ENCODE peak calls at places on chromosome 1, in seven cellular contexts. Z is CD8-positive, alpha-beta T cell; P is body of pancreas; T is transverse colon; E is heart right ventricle; R is thoracic aorta; X is GM23338. F is an unnamed sample. For H3K4me1 and H3K27me3, the result is how much of the 10 kb centered on the place peaks cover.

GRCh38 chr1:110749960-110750359 is 75.2 kb upstream of the KCNA3 start:
- DNase-seq in Z (no peak), P (no peak), T (no peak), E (no peak), R (no peak), X (no peak), F (no peak)

GRCh38 chr1:23555949-23556640 is 3.2 kb downstream of the ID3 start:
- DNase-seq in Z (peak), P (peak), T (peak), E (no peak), R (no peak), X (peak), F (no peak)

GRCh38 chr1:21174230-21174629 is 2.5 kb downstream of the EIF4G3 start:
- DNase-seq in Z (no peak), P (no peak), T (no peak), E (no peak), R (no peak), X (no peak), F (no peak)

GRCh38 chr1:78340006-78340405 is 150.8 kb upstream of the PTGFR start:
- DNase-seq in Z (no peak), P (no peak), T (no peak), E (no peak), R (no peak), X (no peak), F (no peak)

GRCh38 chr1:1264868-1265272 is 8.8 kb downstream of the UBE2J2 start:
- DNase-seq in Z (no peak), P (no peak), T (no peak), E (no peak), R (no peak), X (peak), F (no peak)

GRCh38 chr1:88001460-88001859 is 672.8 kb downstream of the LMO4 start:
- DNase-seq in Z (no peak), P (no peak), T (no peak), E (no peak), R (no peak), X (no peak), F (no peak)

GRCh38 chr1:190000365-190000872 is 477.2 kb downstream of the BRINP3 start:
- DNase-seq in Z (no peak), P (no peak), T (no peak), E (no peak), R (no peak), X (no peak), F (no peak)

GRCh38 chr1:57843760-57844159 is 419.9 kb upstream of the DAB1 start:
- DNase-seq in Z (no peak), P (no peak), T (no peak), E (no peak), R (no peak), X (no peak), F (no peak)

GRCh38 chr1:15249032-15249601 is 2.1 kb downstream of the FHAD1 start:
- DNase-seq in Z (peak), P (no peak), T (no peak), E (no peak), R (no peak), X (no peak), F (no peak)

DNA sequence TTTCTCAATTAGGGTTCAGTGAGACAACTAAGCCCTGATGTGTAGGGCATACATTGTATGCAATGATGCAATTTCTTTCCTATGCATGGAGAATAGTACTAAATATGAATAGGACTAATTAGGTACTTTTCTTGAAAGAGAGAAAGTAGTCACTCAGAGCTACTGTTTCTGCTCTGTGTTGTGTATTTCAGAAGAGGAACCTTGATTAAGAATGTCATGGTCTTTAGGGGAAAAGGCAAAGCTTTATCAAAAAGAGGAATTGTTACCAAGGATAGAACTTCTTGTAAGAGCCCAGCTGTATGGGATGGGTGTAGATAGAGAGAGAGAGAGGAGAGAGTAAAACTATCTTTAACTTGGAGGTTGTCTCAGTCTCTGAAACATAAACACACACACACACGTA is 49.1 kb downstream of the HLX start:
- DNase-seq in Z (no peak), P (no peak), T (no peak), E (no peak), R (no peak), X (no peak), F (no peak)
- H3K4me1 ChIP-seq in Z (under half), P (under half), T (under half), E (under half), R (under half), X (under half), F (under half)

DNA sequence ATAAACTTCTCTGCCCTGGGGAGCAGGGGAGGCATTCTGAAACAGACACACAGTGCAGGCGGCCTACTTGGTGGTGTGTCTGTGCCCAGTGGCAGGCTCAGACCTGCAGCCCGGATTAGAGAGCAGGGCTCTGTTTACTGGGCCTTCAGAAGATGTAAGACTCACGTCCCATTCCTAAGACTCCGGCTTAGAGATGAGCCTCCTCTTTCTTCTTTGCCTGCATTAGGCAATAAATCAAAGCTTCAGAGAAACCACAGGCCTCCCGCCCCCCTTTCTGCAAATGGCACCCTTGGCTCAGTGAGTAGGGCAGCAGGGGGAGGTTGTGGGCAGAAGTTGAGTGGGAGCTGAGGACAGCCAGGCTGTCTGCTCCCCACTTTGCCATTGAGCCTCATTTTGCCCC is 35.8 kb downstream of the LGR6 start:
- DNase-seq in Z (no peak), P (no peak), T (no peak), E (no peak), R (no peak), X (no peak), F (no peak)
- H3K27me3 ChIP-seq in Z (under half), P (under half), T (under half), E (under half), R (under half), X (under half), F (under half)

DNA sequence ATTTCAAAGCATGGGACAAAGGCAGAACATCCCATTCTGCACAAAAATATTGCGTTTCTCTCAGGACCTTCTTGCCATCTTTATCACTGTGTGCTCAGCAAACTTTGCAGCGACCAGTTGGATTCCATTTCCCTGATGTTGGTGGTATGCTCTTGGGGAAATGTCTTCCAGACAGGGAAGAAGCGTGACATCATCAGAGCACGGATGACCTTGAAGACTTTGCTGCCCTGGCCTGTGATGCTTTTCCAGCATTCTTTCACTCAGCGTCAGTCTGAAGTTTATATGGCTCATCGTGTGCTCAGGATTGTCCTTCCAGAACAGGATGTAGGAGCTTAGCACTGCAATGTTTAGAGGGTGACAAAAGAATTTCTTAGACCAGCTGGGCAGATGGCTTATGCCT is 131.4 kb upstream of the F3 start:
- DNase-seq in Z (no peak), P (no peak), T (no peak), E (no peak), R (no peak), X (no peak), F (no peak)
- H3K4me1 ChIP-seq in Z (under half), P (under half), T (under half), E (under half), R (under half), X (under half), F (under half)

GRCh38 chr1:228008391-228009115 is 1.8 kb downstream of the WNT3A start:
- DNase-seq in Z (no peak), P (peak), T (no peak), E (no peak), R (no peak), X (peak), F (peak)

GRCh38 chr1:228007801-228008341 is 1.1 kb downstream of the WNT3A start:
- DNase-seq in Z (no peak), P (peak), T (no peak), E (no peak), R (no peak), X (peak), F (peak)

GRCh38 chr1:228006034-228006792 is 585 bp upstream of the WNT3A start:
- DNase-seq in Z (no peak), P (peak), T (no peak), E (no peak), R (no peak), X (peak), F (peak)

GRCh38 chr1:228006793-228007053 is at the start of gene WNT3A:
- DNase-seq in Z (no peak), P (no peak), T (no peak), E (no peak), R (no peak), X (no peak), F (no peak)

GRCh38 chr1:228007054-228007800 is 429 bp downstream of the WNT3A start:
- DNase-seq in Z (no peak), P (peak), T (no peak), E (no peak), R (no peak), X (peak), F (peak)
- H3K27me3 ChIP-seq in Z (under half), P (under half), T (half or more), E (half or more), R (under half), X (half or more), F (under half)

GRCh38 chr1:40696294-40696693 is 4.8 kb downstream of the NFYC start:
- DNase-seq in Z (no peak), P (no peak), T (no peak), E (no peak), R (no peak), X (peak), F (no peak)

GRCh38 chr1:40697436-40697835 is 5.9 kb downstream of the NFYC start:
- DNase-seq in Z (no peak), P (no peak), T (no peak), E (no peak), R (no peak), X (no peak), F (no peak)

GRCh38 chr1:40701684-40702083 is 10.2 kb downstream of the NFYC start:
- DNase-seq in Z (no peak), P (no peak), T (no peak), E (no peak), R (no peak), X (no peak), F (no peak)

GRCh38 chr1:40703316-40703715 is 11.8 kb downstream of the NFYC start:
- DNase-seq in Z (no peak), P (no peak), T (no peak), E (no peak), R (no peak), X (no peak), F (no peak)

GRCh38 chr1:40699787-40700186 is 8.3 kb downstream of the NFYC start:
- DNase-seq in Z (no peak), P (no peak), T (no peak), E (no peak), R (no peak), X (no peak), F (no peak)
- H3K4me1 ChIP-seq in Z (under half), P (under half), T (under half), E (half or more), R (under half), X (under half), F (under half)

GRCh38 chr1:3226191-3226590 is 157.2 kb downstream of the PRDM16 start:
- DNase-seq in Z (no peak), P (no peak), T (no peak), E (no peak), R (no peak), X (no peak), F (no peak)

GRCh38 chr1:3229081-3229725 is 160.2 kb downstream of the PRDM16 start:
- DNase-seq in Z (no peak), P (no peak), T (no peak), E (no peak), R (no peak), X (no peak), F (no peak)

GRCh38 chr1:3225668-3226067 is 156.7 kb downstream of the PRDM16 start:
- DNase-seq in Z (no peak), P (no peak), T (no peak), E (no peak), R (no peak), X (no peak), F (no peak)

GRCh38 chr1:3226664-3227371 is 157.8 kb downstream of the PRDM16 start:
- DNase-seq in Z (no peak), P (no peak), T (no peak), E (no peak), R (no peak), X (peak), F (no peak)

DNA sequence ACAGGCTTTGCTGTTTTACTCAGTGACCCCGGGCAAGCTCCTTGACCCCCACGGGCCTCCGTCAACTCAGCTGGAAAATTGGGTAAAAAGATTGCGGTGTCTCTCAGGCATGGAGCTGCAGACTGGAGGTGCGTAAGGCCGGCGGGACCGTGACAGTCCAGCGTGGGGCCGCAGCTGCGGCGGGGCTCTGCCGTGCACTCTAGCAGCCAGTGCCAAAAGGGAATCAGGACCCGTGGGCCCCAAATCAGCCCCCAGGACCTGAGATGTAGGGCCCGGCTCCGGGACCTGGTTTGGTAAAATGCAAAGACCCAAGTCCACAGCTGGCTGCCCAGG is 158.3 kb downstream of the PRDM16 start:
- DNase-seq in Z (no peak), P (no peak), T (no peak), E (no peak), R (no peak), X (no peak), F (no peak)
- H3K27me3 ChIP-seq in Z (under half), P (under half), T (under half), E (under half), R (under half), X (under half), F (under half)

GRCh38 chr1:186375152-186375928 is at the start of the genes ODR4 and TPR:
- DNase-seq in Z (peak), P (peak), T (peak), E (peak), R (peak), X (peak), F (peak)
- H3K4me1 ChIP-seq in Z (under half), P (under half), T (under half), E (under half), R (under half), X (under half), F (under half)

F was measured in uterus.